ENCODE peak calls at places on chromosomes 6 and 20, in five cellular contexts. E is AG04450, R is Panc1, A is fibroblast of mammary gland, D is body of pancreas. O is an unnamed sample.

GRCh38 chr20:37323985-37324384 is 22.0 kb upstream of the SRC start:
- DNase-seq in E (peak; percentile 72), R (no peak), A (peak; percentile 82), D (no peak), O (peak; percentile 48)

GRCh38 chr6:2980465-2980855 is 9.1 kb upstream of the SERPINB6 start:
- DNase-seq in E (no peak), R (no peak), A (no peak), D (no peak), O (no peak)

GRCh38 chr6:30091577-30092381 is 16.2 kb upstream of the RNF39 start:
- DNase-seq in E (peak; percentile 15), R (no peak), A (peak; percentile 56), D (no peak), O (no peak)

GRCh38 chr20:16580127-16580526 is 6.9 kb upstream of the KIF16B start:
- DNase-seq in E (no peak), R (no peak), A (peak; percentile 90), D (no peak), O (peak; percentile 20)

GRCh38 chr6:33610779-33611421 is 10.2 kb upstream of the ITPR3 start:
- DNase-seq in E (no peak), R (no peak), A (no peak), D (no peak), O (no peak)

GRCh38 chr20:60238992-60239655 is 280.9 kb downstream of the CDH26 start:
- DNase-seq in E (no peak), R (no peak), A (no peak), D (no peak), O (no peak)

GRCh38 chr20:23414526-23415188 is 6.6 kb downstream of the NAPB start:
- DNase-seq in E (no peak), R (no peak), A (no peak), D (no peak), O (no peak)

GRCh38 chr6:157550114-157550989 is 169.4 kb downstream of the ZDHHC14 start:
- DNase-seq in E (no peak), R (no peak), A (no peak), D (no peak), O (no peak)

GRCh38 chr6:18978330-18979128 is 591.4 kb downstream of the RNF144B start:
- DNase-seq in E (no peak), R (no peak), A (no peak), D (no peak), O (peak; percentile 89)

GRCh38 chr20:43899274-43899878 is 15.3 kb upstream of the TOX2 start:
- DNase-seq in E (no peak), R (no peak), A (no peak), D (no peak), O (no peak)

GRCh38 chr20:44089987-44090674 is 96.9 kb downstream of the JPH2 start:
- DNase-seq in E (no peak), R (no peak), A (peak; percentile 80), D (peak; percentile 57), O (peak; percentile 60)

GRCh38 chr6:67896476-67896875 is 738.6 kb upstream of the ADGRB3 start:
- DNase-seq in E (no peak), R (no peak), A (peak; percentile 19), D (no peak), O (no peak)

GRCh38 chr6:169487579-169488205 is 214.1 kb downstream of the WDR27 start:
- DNase-seq in E (no peak), R (no peak), A (peak; percentile 28), D (no peak), O (no peak)

GRCh38 chr6:170440437-170440836 is 112.7 kb downstream of the PSMB1 start:
- DNase-seq in E (no peak), R (no peak), A (no peak), D (no peak), O (no peak)

GRCh38 chr6:41053056-41053455 is at the start of gene APOBEC2:
- DNase-seq in E (no peak), R (no peak), A (no peak), D (peak; percentile 68), O (no peak)

GRCh38 chr20:8602389-8603116 is 466.3 kb upstream of the PLCB4 start:
- DNase-seq in E (no peak), R (no peak), A (no peak), D (no peak), O (no peak)

GRCh38 chr6:45655630-45656422 is 278.1 kb upstream of the SUPT3H start:
- DNase-seq in E (peak; percentile 93), R (peak; percentile 84), A (peak; percentile 100), D (no peak), O (peak; percentile 98)

GRCh38 chr6:1917628-1918371 is 308.1 kb downstream of the FOXC1 start:
- DNase-seq in E (peak; percentile 26), R (peak; percentile 35), A (peak; percentile 85), D (peak; percentile 41), O (peak; percentile 78)

GRCh38 chr6:96907498-96907897 is 9.8 kb upstream of the NDUFAF4 start:
- DNase-seq in E (no peak), R (no peak), A (peak; percentile 53), D (no peak), O (peak; percentile 31)

GRCh38 chr6:33508935-33509926 is 54.9 kb downstream of the ZBTB9 start:
- DNase-seq in E (no peak), R (no peak), A (no peak), D (no peak), O (no peak)

GRCh38 chr20:50303573-50304500 is 113.2 kb downstream of the CEBPB start:
- DNase-seq in E (no peak), R (no peak), A (peak; percentile 96), D (peak; percentile 68), O (peak; percentile 67)

GRCh38 chr6:45371924-45372582 is 5.7 kb downstream of the SUPT3H start:
- DNase-seq in E (no peak), R (no peak), A (no peak), D (no peak), O (no peak)

GRCh38 chr6:136031982-136032381 is 180.5 kb downstream of the PDE7B start:
- DNase-seq in E (no peak), R (no peak), A (peak; percentile 83), D (no peak), O (peak; percentile 68)

GRCh38 chr6:53411451-53411850 is 62.7 kb upstream of the ELOVL5 start:
- DNase-seq in E (no peak), R (no peak), A (peak; percentile 42), D (no peak), O (peak; percentile 26)

GRCh38 chr6:166757226-166758135 is 130.4 kb upstream of the RPS6KA2 start:
- DNase-seq in E (no peak), R (no peak), A (peak; percentile 54), D (no peak), O (peak; percentile 39)

GRCh38 chr6:134732761-134733160 is 217.1 kb downstream of the ALDH8A1 start:
- DNase-seq in E (no peak), R (no peak), A (peak; percentile 21), D (no peak), O (no peak)
- H3K4me3 ChIP-seq in E (no peak overlapping the region), R (no peak overlapping the region), A (no peak overlapping the region), D (no peak overlapping the region), O (no peak overlapping the region)

GRCh38 chr6:43457643-43458042 is 2.3 kb upstream of the DLK2 start:
- DNase-seq in E (no peak), R (no peak), A (no peak), D (no peak), O (no peak)
- TF ChIP-seq CTCF in E (no peak), R (peak; percentile 81), A (no peak), D (no peak), O (no peak)

GRCh38 chr20:46031701-46032254 is 2.8 kb downstream of the SLC12A5 start:
- DNase-seq in E (no peak), R (no peak), A (no peak), D (no peak), O (no peak)
- H3K4me3 ChIP-seq in E (no peak overlapping the region), R (peak overlapping the region; percentile 41), A (no peak overlapping the region), D (no peak overlapping the region), O (no peak overlapping the region)

GRCh38 chr6:75748743-75749538 is at the start of gene MYO6:
- DNase-seq in E (no peak), R (no peak), A (peak; percentile 43), D (peak; percentile 81), O (peak; percentile 35)
- TF ChIP-seq CTCF in E (no peak), R (no peak), A (no peak), D (no peak), O (no peak)

DNA sequence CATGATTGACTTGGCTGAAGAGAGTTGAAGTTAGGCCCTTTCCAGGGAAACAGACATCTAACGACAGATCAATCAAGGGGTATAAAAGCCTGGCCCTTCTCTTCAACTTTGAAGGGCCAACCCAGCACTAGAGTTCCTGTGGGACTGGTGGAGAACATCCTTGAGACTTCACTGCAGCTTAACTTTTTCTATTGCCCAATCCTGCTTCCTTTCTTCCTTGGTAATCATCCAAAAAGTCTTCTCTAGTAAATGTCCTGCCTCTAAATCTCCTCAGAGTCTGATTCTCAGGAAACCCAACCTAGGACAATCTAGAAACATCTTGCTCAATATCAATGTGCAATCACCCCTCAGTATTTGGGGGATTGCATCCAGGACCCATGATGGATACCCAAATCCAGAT is 1.9 kb downstream of the MKKS start:
- DNase-seq in E (no peak), R (no peak), A (peak; percentile 51), D (no peak), O (no peak)
- H3K4me3 ChIP-seq in E (no peak overlapping the region), R (no peak overlapping the region), A (no peak overlapping the region), D (no peak overlapping the region), O (no peak overlapping the region)

DNA sequence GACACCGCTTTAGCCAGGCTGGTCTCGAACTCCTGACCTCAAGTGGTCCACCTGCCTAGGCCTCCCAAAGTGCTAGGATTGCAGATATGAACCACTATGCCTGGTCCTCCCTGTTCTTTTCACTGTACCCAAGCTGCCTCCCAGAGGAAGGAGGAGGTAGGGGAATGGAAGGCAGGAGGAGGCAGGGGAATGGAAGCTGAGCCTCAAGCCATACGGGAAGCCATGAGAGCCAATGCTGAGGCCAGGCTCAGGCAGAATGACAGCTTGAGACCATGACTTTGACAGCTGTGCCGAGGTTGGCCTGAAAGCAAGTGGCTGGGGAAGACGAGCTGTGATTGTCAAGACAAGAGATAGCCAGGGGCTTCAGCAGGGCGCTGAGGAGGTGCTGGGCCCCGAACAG is 13.6 kb upstream of the ZNF335 start:
- DNase-seq in E (no peak), R (no peak), A (no peak), D (no peak), O (no peak)
- TF ChIP-seq CTCF in E (no peak), R (no peak), A (no peak), D (no peak), O (peak; percentile 33)

GRCh38 chr6:119426619-119427018 is 77.1 kb upstream of the MAN1A1 start:
- DNase-seq in E (no peak), R (no peak), A (peak; percentile 9), D (no peak), O (no peak)
- H3K4me3 ChIP-seq in E (no peak overlapping the region), R (no peak overlapping the region), A (no peak overlapping the region), D (no peak overlapping the region), O (no peak overlapping the region)

DNA sequence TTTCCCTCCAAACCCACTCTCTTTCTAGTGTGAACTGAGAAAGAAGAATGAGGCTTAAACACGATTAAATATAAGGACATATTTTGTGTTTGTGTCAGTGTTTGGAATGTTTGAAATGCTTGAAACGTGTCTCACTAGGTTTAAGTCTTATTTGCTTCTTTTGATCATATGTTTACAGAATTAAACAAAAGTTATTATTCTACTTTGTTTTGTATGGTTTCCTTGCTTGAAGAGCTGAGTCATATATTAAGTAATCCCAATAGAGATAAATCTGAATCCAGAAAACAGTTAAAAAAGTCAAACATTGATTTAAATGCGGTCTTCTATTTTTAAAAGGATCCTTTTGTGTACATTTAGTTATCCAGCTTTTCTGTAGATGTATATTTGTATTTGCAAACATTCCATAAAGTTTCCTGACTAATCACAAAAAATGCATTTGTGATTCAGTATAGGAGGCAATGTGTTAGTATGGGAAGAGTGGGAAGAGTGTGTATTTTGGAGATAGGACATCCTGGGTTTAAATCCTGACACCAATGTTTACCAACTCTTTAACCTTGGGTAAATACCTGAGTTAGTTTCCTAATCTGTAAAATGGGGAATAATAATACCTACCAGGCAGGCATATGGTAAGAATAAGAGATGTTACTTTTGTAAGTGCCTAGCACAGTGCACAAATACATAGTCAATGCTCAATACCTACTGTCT is 72.9 kb downstream of the TSBP1 start:
- DNase-seq in E (peak; percentile 18), R (peak; percentile 38), A (peak; percentile 14), D (no peak), O (no peak)
- TF ChIP-seq CTCF in E (no peak), R (no peak), A (no peak), D (no peak), O (no peak)

O was measured in brain microvascular endothelial cell.